ENCODE peak calls at places on chromosomes 13 and 19, in ten cellular contexts. H is choroid plexus epithelial cell; F is AG09319; T is NCI-H345; Z is naive thymus-derived CD8-positive, alpha-beta T cell; C is RPMI8226; P is NCI-H748 treated with DMSO at 0.1 percent for 48 hours; L is frontal cortex; U is midbrain; Y is NCI-H2029 treated with DMSO at 0.1 percent for 48 hours. D is an unnamed sample.

GRCh38 chr19:54297759-54298305 is 15.1 kb downstream of the LILRA5 start:
- DNase-seq in H (peak; percentile 20), C (peak; percentile 62), Z (no peak), Y (no peak), L (no peak), F (no peak), P (no peak), T (no peak), U (no peak), D (no peak)

GRCh38 chr19:41691268-41691970 is 3.3 kb upstream of the CEACAM7 start:
- DNase-seq in Z (no peak), F (no peak), L (no peak), H (peak; percentile 15), C (no peak), T (peak; percentile 21), Y (peak; percentile 20), U (no peak), P (peak; percentile 34), D (no peak)

GRCh38 chr13:26718146-26718545 is 42.4 kb downstream of the GPR12 start:
- DNase-seq in Z (no peak), T (no peak), C (no peak), L (no peak), Y (no peak), H (no peak), F (no peak), P (no peak), U (no peak), D (no peak)

GRCh38 chr19:19817357-19817756 is 4.2 kb downstream of the ZNF506 start:
- DNase-seq in H (no peak), L (no peak), C (no peak), T (no peak), P (no peak), Z (peak; percentile 77), U (peak; percentile 1), Y (no peak), F (no peak), D (peak; percentile 57)

GRCh38 chr19:49873149-49873521 is 4.0 kb downstream of the AKT1S1 start:
- DNase-seq in C (no peak), L (no peak), H (no peak), Z (no peak), U (no peak), Y (no peak), P (no peak), F (no peak), T (no peak), D (no peak)

GRCh38 chr13:46100191-46100877 is 4.5 kb downstream of the CPB2 start:
- DNase-seq in F (no peak), Z (no peak), U (no peak), Y (no peak), H (peak; percentile 23), C (peak; percentile 49), T (no peak), L (no peak), P (no peak), D (no peak)

GRCh38 chr13:67048084-67048792 is 181.9 kb downstream of the PCDH9 start:
- DNase-seq in H (peak; percentile 94), P (no peak), C (no peak), Z (no peak), T (no peak), F (no peak), Y (no peak), L (no peak), U (no peak), D (no peak)

GRCh38 chr19:23887642-23888041 is 27.0 kb upstream of the ZNF726 start:
- DNase-seq in P (peak; percentile 56), U (no peak), Y (no peak), C (no peak), H (no peak), L (no peak), T (no peak), F (no peak), Z (no peak), D (no peak)

GRCh38 chr19:51375504-51376221 is 3.2 kb upstream of the NKG7 start:
- DNase-seq in Y (no peak), H (no peak), T (no peak), U (no peak), F (no peak), C (no peak), P (no peak), L (no peak), Z (no peak), D (no peak)

GRCh38 chr19:13102666-13103584 is at the start of gene LYL1:
- DNase-seq in C (peak; percentile 88), L (no peak), F (no peak), U (no peak), H (no peak), P (no peak), Y (no peak), T (no peak), Z (no peak), D (no peak)

GRCh38 chr19:31548941-31549340 is 199.7 kb upstream of the TSHZ3 start:
- DNase-seq in H (peak; percentile 69), Y (no peak), T (no peak), U (peak; percentile 14), C (no peak), P (no peak), Z (no peak), L (no peak), F (peak; percentile 19), D (no peak)

GRCh38 chr19:23437901-23438300 is 42.6 kb upstream of the ZNF91 start:
- DNase-seq in L (no peak), P (no peak), H (no peak), C (peak; percentile 68), Z (no peak), U (no peak), F (no peak), Y (no peak), T (no peak), D (no peak)

GRCh38 chr19:3612901-3613741 is 6.4 kb upstream of the TBXA2R start:
- DNase-seq in L (no peak), P (no peak), Y (no peak), C (no peak), U (no peak), F (no peak), T (no peak), H (no peak), Z (no peak), D (no peak)

GRCh38 chr13:63190742-63191141 is 1775.1 kb upstream of the PCDH20 start:
- DNase-seq in Z (no peak), Y (no peak), U (no peak), H (peak; percentile 49), F (no peak), T (no peak), P (no peak), C (no peak), L (no peak), D (no peak)

GRCh38 chr13:113926951-113927660 is 46.8 kb downstream of the C13orf46 start:
- DNase-seq in C (peak; percentile 71), T (no peak), Y (no peak), U (no peak), Z (no peak), F (no peak), H (no peak), L (no peak), P (no peak), D (no peak)

GRCh38 chr13:90868321-90868920 is 479.1 kb upstream of the MIR17HG start:
- DNase-seq in C (peak; percentile 6), Y (no peak), L (no peak), F (no peak), Z (no peak), U (no peak), H (peak; percentile 62), T (peak; percentile 28), P (no peak), D (no peak)

GRCh38 chr19:4980838-4981680 is 12.1 kb downstream of the KDM4B start:
- DNase-seq in Z (no peak), H (no peak), U (no peak), T (no peak), Y (no peak), C (peak; percentile 11), L (no peak), F (no peak), P (no peak), D (no peak)

GRCh38 chr19:38557205-38557799 is 60.5 kb downstream of the MAP4K1 start:
- DNase-seq in H (no peak), P (no peak), Y (no peak), C (no peak), T (no peak), U (no peak), F (no peak), L (no peak), Z (no peak), D (no peak)

GRCh38 chr13:39874331-39875055 is 219.0 kb downstream of the COG6 start:
- DNase-seq in F (no peak), C (no peak), L (no peak), Y (no peak), T (no peak), P (no peak), Z (no peak), H (no peak), U (no peak), D (no peak)